ENCODE peak calls at places on chromosomes 5 and 9, in ten cellular contexts. W is epithelial cell of esophagus, T is tibial artery, Q is AG04449, F is choroid plexus epithelial cell, K is IMR-90, B is GM12864, Y is OCI-LY7, J is brain microvascular endothelial cell, P is fibroblast of mammary gland. I is an unnamed sample.

GRCh38 chr9:135550344-135550918 is 4.5 kb downstream of the OBP2A start:
- DNase-seq in W (no peak), T (peak), Q (no peak), F (no peak), K (no peak), B (no peak), Y (no peak), J (no peak), P (no peak), I (no peak)

GRCh38 chr9:89663264-89663970 is 58.6 kb downstream of the GADD45G start:
- DNase-seq in W (no peak), T (no peak), Q (no peak), F (no peak), K (no peak), B (no peak), Y (no peak), J (no peak), P (no peak), I (no peak)

GRCh38 chr5:42612997-42613396 is 143.6 kb upstream of the CCDC152 start:
- DNase-seq in W (peak), T (no peak), Q (no peak), F (peak), K (peak), B (no peak), Y (no peak), J (peak), P (peak), I (peak)

GRCh38 chr5:153749941-153750340 is 259.5 kb downstream of the GRIA1 start:
- DNase-seq in W (no peak), T (no peak), Q (no peak), F (no peak), K (no peak), B (no peak), Y (no peak), J (no peak), P (peak), I (no peak)

GRCh38 chr9:90631964-90632363 is 10.7 kb downstream of the DIRAS2 start:
- DNase-seq in W (peak), T (no peak), Q (no peak), F (no peak), K (no peak), B (no peak), Y (no peak), J (no peak), P (no peak), I (no peak)

GRCh38 chr5:35384658-35385057 is 154.4 kb upstream of the PRLR start:
- DNase-seq in W (no peak), T (no peak), Q (no peak), F (no peak), K (no peak), B (no peak), Y (no peak), J (no peak), P (no peak), I (no peak)

GRCh38 chr9:113516840-113517577 is 53.5 kb downstream of the RGS3 start:
- DNase-seq in W (no peak), T (no peak), Q (no peak), F (peak), K (peak), B (peak), Y (peak), J (no peak), P (no peak), I (no peak)

GRCh38 chr5:107516452-107517184 is 154.1 kb downstream of the EFNA5 start:
- DNase-seq in W (no peak), T (no peak), Q (peak), F (peak), K (peak), B (no peak), Y (no peak), J (no peak), P (peak), I (no peak)

GRCh38 chr9:110626109-110626829 is 42.3 kb upstream of the MUSK start:
- DNase-seq in W (peak), T (no peak), Q (peak), F (peak), K (peak), B (peak), Y (no peak), J (peak), P (peak), I (peak)

GRCh38 chr9:95506438-95506691 is 10.4 kb downstream of the PTCH1 start:
- DNase-seq in W (peak), T (peak), Q (no peak), F (peak), K (peak), B (no peak), Y (peak), J (no peak), P (peak), I (peak)

GRCh38 chr5:96687812-96688453 is 25.8 kb downstream of the CAST start:
- DNase-seq in W (peak), T (no peak), Q (no peak), F (peak), K (peak), B (no peak), Y (peak), J (peak), P (peak), I (peak)

GRCh38 chr9:80893190-80893589 is 796.2 kb downstream of the TLE1 start:
- DNase-seq in W (no peak), T (no peak), Q (no peak), F (no peak), K (no peak), B (no peak), Y (no peak), J (no peak), P (no peak), I (no peak)

GRCh38 chr9:99211746-99212145 is 10.0 kb downstream of the ALG2 start:
- DNase-seq in W (no peak), T (no peak), Q (no peak), F (no peak), K (no peak), B (no peak), Y (no peak), J (no peak), P (no peak), I (no peak)

GRCh38 chr9:135791431-135792267 is 89.7 kb downstream of the KCNT1 start:
- DNase-seq in W (no peak), T (no peak), Q (no peak), F (no peak), K (no peak), B (no peak), Y (no peak), J (no peak), P (no peak), I (no peak)

GRCh38 chr9:33472171-33472920 is 1.4 kb downstream of the NOL6 start:
- DNase-seq in W (no peak), T (peak), Q (no peak), F (no peak), K (no peak), B (no peak), Y (no peak), J (no peak), P (no peak), I (no peak)

GRCh38 chr5:172901012-172901780 is 58.0 kb upstream of the RPL26L1 start:
- DNase-seq in W (no peak), T (peak), Q (peak), F (peak), K (peak), B (no peak), Y (no peak), J (peak), P (peak), I (peak)

GRCh38 chr9:17587113-17587512 is 8.2 kb downstream of the SH3GL2 start:
- DNase-seq in W (no peak), T (no peak), Q (no peak), F (no peak), K (no peak), B (no peak), Y (no peak), J (no peak), P (no peak), I (no peak)

GRCh38 chr5:140113180-140113698 is 670 bp upstream of the PURA start:
- DNase-seq in W (no peak), T (peak), Q (no peak), F (no peak), K (no peak), B (no peak), Y (peak), J (no peak), P (no peak), I (no peak)

GRCh38 chr5:36052542-36052941 is 14.1 kb downstream of the UGT3A2 start:
- DNase-seq in W (peak), T (no peak), Q (no peak), F (no peak), K (no peak), B (no peak), Y (no peak), J (no peak), P (no peak), I (no peak)

DNA sequence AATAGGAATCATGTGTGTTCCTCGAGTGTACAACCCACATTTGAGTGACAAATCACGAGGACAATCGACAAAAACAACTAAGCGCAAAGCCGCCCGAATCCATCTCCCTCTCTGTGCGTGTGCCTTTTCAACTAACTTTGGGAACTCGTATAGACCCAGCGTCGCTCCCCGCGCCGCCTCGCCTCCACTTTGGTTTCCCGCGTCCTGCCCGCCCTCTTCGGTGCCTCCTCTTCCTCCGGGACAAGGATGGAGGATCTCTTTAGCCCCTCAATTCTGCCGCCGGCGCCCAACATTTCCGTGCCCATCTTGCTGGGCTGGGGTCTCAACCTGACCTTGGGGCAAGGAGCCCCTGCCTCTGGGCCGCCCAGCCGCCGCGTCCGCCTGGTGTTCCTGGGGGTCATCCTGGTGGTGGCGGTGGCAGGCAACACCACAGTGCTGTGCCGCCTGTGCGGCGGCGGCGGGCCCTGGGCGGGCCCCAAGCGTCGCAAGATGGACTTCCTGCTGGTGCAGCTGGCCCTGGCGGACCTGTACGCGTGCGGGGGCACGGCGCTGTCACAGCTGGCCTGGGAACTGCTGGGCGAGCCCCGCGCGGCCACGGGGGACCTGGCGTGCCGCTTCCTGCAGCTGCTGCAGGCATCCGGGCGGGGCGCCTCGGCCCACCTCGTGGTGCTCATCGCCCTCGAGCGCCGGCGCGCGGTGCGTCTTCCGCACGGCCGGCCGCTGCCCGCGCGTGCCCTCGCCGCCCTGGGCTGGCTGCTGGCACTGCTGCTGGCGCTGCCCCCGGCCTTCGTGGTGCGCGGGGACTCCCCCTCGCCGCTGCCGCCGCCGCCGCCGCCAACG is at the start of gene GPR150:
- DNase-seq in W (peak), T (peak), Q (no peak), F (peak), K (peak), B (peak), Y (no peak), J (peak), P (peak), I (peak)
- H3K4me3 ChIP-seq in W (peak), T (peak), Q (peak), F (peak), K (peak), B (peak), Y (no peak), J (peak), P (peak), I (peak)

GRCh38 chr5:177134653-177135225 is 1.2 kb downstream of the NSD1 start:
- DNase-seq in W (no peak), T (no peak), Q (no peak), F (no peak), K (no peak), B (no peak), Y (peak), J (no peak), P (no peak), I (no peak)
- TF ChIP-seq CTCF in W (no peak), T (no peak), Q (no peak), F (no peak), K (no peak), B (no peak), Y (no peak), J (no peak), P (no peak), I (no peak)

GRCh38 chr9:21331676-21332402 is 3.4 kb downstream of the KLHL9 start:
- DNase-seq in W (no peak), T (no peak), Q (no peak), F (no peak), K (peak), B (no peak), Y (no peak), J (no peak), P (no peak), I (peak)
- H3K4me3 ChIP-seq in W (no peak), T (no peak), Q (peak), F (no peak), K (no peak), B (no peak), Y (peak), J (no peak), P (peak), I (peak)

DNA sequence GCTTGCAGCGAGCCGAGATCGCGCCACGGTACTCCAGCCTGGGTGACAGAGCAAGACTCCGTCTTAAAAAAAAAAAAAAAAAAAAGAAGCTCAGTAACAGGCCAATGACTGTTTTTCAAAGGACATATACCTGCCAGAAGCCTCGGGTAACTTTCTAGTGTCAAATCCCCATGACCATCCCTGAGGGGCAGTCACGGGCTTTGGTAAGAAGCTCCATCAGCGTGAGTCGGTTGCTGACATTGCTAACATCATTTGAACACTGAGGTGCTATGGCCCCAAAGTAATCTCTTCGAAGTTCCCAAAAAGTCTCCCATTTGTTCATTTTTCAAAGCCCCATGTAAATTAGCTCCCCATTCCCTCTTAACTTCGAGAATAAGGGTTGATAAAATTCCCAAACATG is 11.6 kb downstream of the NAIP start:
- DNase-seq in W (no peak), T (no peak), Q (no peak), F (no peak), K (no peak), B (no peak), Y (peak), J (no peak), P (no peak), I (no peak)
- TF ChIP-seq CTCF in W (no peak), T (no peak), Q (no peak), F (no peak), K (no peak), B (no peak), Y (peak), J (no peak), P (no peak), I (no peak)

DNA sequence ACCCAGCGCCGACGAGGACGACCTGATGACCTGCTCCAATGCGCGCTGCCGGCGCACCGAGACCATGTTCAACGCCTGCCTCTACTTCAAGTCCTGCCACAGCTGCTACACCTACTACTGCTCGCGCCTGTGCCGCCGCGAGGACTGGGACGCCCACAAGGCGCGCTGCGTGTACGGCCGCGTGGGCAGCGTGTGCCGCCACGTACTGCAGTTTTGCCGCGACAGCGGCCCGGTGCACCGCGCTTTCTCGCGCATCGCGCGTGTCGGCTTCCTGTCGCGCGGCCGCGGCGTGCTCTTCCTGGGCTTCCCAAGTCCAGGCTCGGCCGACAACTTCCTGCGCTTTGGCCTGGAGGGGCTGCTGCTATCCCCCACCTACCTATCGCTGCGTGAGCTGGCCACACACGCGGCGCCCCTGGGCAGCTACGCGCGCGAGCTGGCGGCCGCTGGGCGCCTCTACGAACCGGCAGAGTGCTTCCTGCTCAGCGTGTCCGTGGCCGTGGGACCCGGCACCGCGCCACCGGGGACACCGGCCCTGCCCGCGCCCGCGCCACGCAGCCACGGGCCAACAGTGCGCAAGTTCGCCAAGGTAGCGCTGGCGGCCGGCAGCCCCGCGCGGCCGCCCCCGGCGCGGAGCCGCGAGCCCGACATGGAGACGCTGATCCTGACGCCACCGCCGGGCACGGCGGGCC is 2.7 kb upstream of the PHPT1 start:
- DNase-seq in W (peak), T (no peak), Q (no peak), F (no peak), K (no peak), B (no peak), Y (no peak), J (no peak), P (no peak), I (no peak)
- H3K4me3 ChIP-seq in W (peak), T (peak), Q (peak), F (peak), K (peak), B (no peak), Y (no peak), J (no peak), P (no peak), I (no peak)

DNA sequence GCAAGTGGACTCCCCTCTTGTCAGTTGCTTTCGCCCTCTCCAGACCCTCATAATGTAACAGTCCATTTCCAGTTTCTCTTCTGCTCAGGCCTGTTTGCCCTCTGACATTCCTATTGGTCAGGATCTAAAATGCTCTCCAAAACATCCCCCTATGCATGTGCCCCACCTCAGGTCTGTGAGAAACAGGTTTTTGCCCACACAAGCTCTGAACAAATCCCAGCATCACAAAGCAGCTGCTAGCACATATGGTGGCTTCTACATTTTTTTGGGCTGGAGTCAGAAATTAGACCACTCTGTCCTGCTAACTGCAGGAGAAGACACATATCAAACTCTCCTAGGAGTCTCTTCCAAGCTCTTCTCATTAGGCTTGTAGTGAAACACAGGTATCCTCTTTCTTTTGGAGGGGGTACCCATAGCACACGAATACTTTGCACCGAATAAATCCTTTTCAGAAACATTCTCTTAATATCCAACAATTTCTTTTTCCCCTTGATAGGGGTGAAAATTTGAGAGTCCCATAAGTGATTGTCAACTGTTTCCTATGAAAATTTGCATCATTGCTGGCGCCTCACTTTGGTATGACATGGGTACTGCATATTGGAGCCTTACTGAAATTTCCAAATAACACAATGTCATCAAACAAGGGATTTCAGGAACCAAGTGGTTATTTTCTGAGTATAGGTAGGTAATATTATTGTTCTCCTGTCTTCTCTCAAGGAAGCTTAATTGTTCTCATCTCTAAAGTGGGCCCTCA is 19.3 kb upstream of the HSPA9 start:
- DNase-seq in W (peak), T (peak), Q (no peak), F (peak), K (no peak), B (no peak), Y (no peak), J (no peak), P (no peak), I (no peak)
- TF ChIP-seq CTCF in W (peak), T (no peak), Q (peak), F (peak), K (peak), B (peak), Y (peak), J (peak), P (peak), I (peak)

DNA sequence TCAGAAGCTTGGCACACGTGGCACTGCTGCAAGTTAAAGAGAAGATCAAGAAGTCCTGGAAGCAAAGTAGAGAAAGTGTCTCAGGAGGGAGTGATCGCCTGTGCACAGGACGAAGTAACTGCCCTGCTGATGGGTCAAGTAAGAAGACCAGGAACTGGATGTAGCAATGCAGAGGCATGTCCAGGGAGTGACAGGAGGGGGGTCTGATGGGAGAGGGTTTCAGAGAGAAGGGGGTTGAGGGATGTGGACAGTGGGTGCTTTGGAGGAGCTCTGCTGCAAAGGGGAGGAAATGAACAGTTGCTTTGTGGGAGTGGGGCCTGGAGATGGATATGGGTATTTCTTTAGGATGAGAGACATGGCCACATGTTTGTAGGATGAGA is 60.2 kb upstream of the PHYKPL start:
- DNase-seq in W (no peak), T (peak), Q (no peak), F (no peak), K (no peak), B (no peak), Y (no peak), J (no peak), P (no peak), I (no peak)
- H3K4me3 ChIP-seq in W (no peak), T (no peak), Q (no peak), F (no peak), K (no peak), B (no peak), Y (no peak), J (no peak), P (no peak), I (no peak)

DNA sequence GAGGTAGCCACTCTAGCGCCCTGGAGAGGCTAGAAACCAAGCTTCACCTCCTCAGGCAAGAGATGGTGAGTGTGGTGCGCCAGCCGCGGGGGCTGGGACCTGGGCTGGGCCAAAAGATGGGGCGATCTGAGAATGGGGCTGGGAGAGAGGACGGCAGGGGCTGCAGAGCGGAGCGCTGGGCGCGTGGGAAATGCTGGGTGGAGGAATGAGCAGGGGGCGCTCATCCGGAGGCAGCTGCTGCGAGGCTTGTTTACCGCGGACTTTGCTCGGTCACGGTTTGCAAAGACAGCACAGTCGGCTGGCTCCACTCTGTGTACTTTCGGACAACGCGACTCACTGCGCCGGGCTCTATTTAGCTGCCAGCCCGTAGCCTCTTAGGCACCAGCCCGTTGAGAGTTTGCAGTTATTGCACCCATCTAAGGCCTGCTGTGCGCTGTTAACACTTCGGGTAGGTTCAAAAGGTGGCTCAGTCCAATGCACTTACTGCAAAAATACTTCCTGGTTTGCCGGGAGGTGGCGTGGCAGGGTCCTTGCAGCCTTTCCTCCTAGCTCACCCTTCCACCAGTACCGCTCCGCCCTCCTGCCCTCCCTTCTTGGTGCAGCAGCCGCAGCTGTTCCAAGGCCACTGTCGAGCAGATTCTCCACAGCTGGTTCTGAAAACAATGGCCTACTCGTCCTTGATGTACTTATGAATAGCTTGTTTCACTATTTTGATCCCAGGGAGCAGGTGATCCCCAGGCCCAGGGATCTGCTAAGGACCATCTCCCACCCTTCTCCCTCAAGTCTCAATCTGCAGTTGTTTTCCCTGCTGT is 1.3 kb downstream of the LURAP1L start:
- DNase-seq in W (peak), T (peak), Q (no peak), F (peak), K (peak), B (no peak), Y (no peak), J (peak), P (peak), I (peak)
- TF ChIP-seq CTCF in W (peak), T (peak), Q (peak), F (peak), K (peak), B (no peak), Y (no peak), J (peak), P (peak), I (peak)

GRCh38 chr5:169945831-169946261 is 34.4 kb downstream of the INSYN2B start:
- DNase-seq in W (peak), T (no peak), Q (peak), F (peak), K (peak), B (no peak), Y (no peak), J (peak), P (peak), I (peak)
- H3K4me3 ChIP-seq in W (no peak), T (no peak), Q (peak), F (peak), K (peak), B (no peak), Y (no peak), J (peak), P (no peak), I (peak)

I was measured in cardiac fibroblast.